ENCODE peak calls at places on chromosomes 7 and 10, in five cellular contexts. W, H, S, J and Q are unnamed samples.

GRCh38 chr7:131959106-131959812 is 402.8 kb upstream of the PODXL start:
- DNase-seq in W (no peak), H (no peak), S (no peak), J (no peak), Q (no peak)

GRCh38 chr10:35458500-35459448 is 122.5 kb downstream of the CCNY start:
- DNase-seq in W (no peak), H (no peak), S (no peak), J (no peak), Q (no peak)

GRCh38 chr10:77419979-77420378 is 217.6 kb downstream of the KCNMA1 start:
- DNase-seq in W (no peak), H (no peak), S (no peak), J (no peak), Q (no peak)

GRCh38 chr7:5278781-5279180 is 4.0 kb upstream of the SLC29A4 start:
- DNase-seq in W (no peak), H (no peak), S (no peak), J (no peak), Q (no peak)

GRCh38 chr10:115125505-115125904 is 32.3 kb downstream of the ATRNL1 start:
- DNase-seq in W (no peak), H (no peak), S (no peak), J (no peak), Q (no peak)

GRCh38 chr10:44763331-44763730 is 147.8 kb upstream of the TMEM72 start:
- DNase-seq in W (no peak), H (no peak), S (no peak), J (no peak), Q (no peak)

GRCh38 chr10:84177541-84178386 is 4.2 kb downstream of the GPR15LG start:
- DNase-seq in W (peak), H (no peak), S (peak), J (no peak), Q (no peak)

GRCh38 chr10:53957401-53957800 is 843.6 kb downstream of the PCDH15 start:
- DNase-seq in W (no peak), H (no peak), S (no peak), J (no peak), Q (no peak)